ENCODE peak calls at places on chromosomes 3 and 15, in six cellular contexts. S is HepG2, Q is SK-N-SH, E is fibroblast of lung, R is thyroid gland, I is heart right ventricle. A is an unnamed sample.

GRCh38 chr3:23633261-23633960 is 172.3 kb upstream of the UBE2E1 start:
- DNase-seq in S (no peak), E (no peak), R (no peak), I (no peak), Q (peak; percentile 56), A (no peak)

GRCh38 chr3:46293991-46294833 is 52.0 kb downstream of the CCR3 start:
- DNase-seq in Q (no peak), I (no peak), R (no peak), E (no peak), S (no peak), A (no peak)

GRCh38 chr15:84747423-84748273 is 744 bp upstream of the ZNF592 start:
- DNase-seq in E (peak; percentile 58), I (peak; percentile 79), S (peak; percentile 63), Q (no peak), R (peak; percentile 77), A (peak; percentile 68)

GRCh38 chr3:187943677-187944390 is 198.6 kb upstream of the BCL6 start:
- DNase-seq in Q (no peak), E (no peak), I (no peak), S (peak; percentile 22), R (no peak), A (no peak)

GRCh38 chr3:73009008-73009407 is 12.4 kb downstream of the PPP4R2 start:
- DNase-seq in S (no peak), Q (no peak), I (no peak), R (no peak), E (no peak), A (no peak)

GRCh38 chr3:173745952-173746682 is 348.6 kb downstream of the NLGN1 start:
- DNase-seq in S (no peak), Q (no peak), E (peak; percentile 21), I (no peak), R (no peak), A (no peak)

GRCh38 chr15:58261368-58261767 is 123.2 kb downstream of the AQP9 start:
- DNase-seq in E (no peak), Q (no peak), S (no peak), R (no peak), I (no peak), A (no peak)

GRCh38 chr3:171871392-171872274 is 28.5 kb downstream of the TMEM212 start:
- DNase-seq in S (no peak), E (no peak), Q (no peak), R (no peak), I (no peak), A (no peak)

GRCh38 chr15:83747718-83748110 is 93.8 kb downstream of the ADAMTSL3 start:
- DNase-seq in E (no peak), S (no peak), I (no peak), R (no peak), Q (no peak), A (no peak)

GRCh38 chr3:108089544-108089943 is 1.3 kb downstream of the CD47 start:
- DNase-seq in E (peak; percentile 9), Q (no peak), R (no peak), S (no peak), I (no peak), A (no peak)

GRCh38 chr15:101123222-101123910 is 128.5 kb downstream of the CHSY1 start:
- DNase-seq in Q (no peak), E (peak; percentile 42), I (no peak), R (no peak), S (no peak), A (no peak)

GRCh38 chr3:129984124-129984523 is 9.6 kb downstream of the TRH start:
- DNase-seq in I (no peak), S (no peak), R (no peak), Q (no peak), E (no peak), A (no peak)

GRCh38 chr3:50623840-50624474 is 7.0 kb downstream of the MAPKAPK3 start:
- DNase-seq in Q (no peak), E (no peak), R (no peak), S (no peak), I (no peak), A (no peak)

GRCh38 chr3:158314426-158315357 is 204.8 kb downstream of the RSRC1 start:
- DNase-seq in S (no peak), E (no peak), I (no peak), Q (no peak), R (no peak), A (no peak)

GRCh38 chr3:114953215-114953799 is 193.8 kb downstream of the ZBTB20 start:
- DNase-seq in S (no peak), R (no peak), I (no peak), Q (no peak), E (no peak), A (no peak)

GRCh38 chr3:15815696-15816095 is 17.9 kb upstream of the ANKRD28 start:
- DNase-seq in R (no peak), S (peak; percentile 30), I (no peak), Q (peak; percentile 9), E (peak; percentile 91), A (no peak)

GRCh38 chr3:111080357-111080937 is 8.8 kb downstream of the NECTIN3 start:
- DNase-seq in E (peak; percentile 83), S (peak; percentile 39), I (no peak), Q (peak; percentile 30), R (no peak), A (no peak)

GRCh38 chr3:132629928-132630327 is 29.7 kb downstream of the ACAD11 start:
- DNase-seq in S (no peak), Q (no peak), I (no peak), R (no peak), E (peak; percentile 51), A (no peak)

GRCh38 chr15:83144771-83145170 is 37.3 kb downstream of the TM6SF1 start:
- DNase-seq in Q (no peak), S (no peak), I (no peak), R (no peak), E (no peak), A (no peak)

GRCh38 chr3:46109635-46110005 is 82.3 kb upstream of the XCR1 start:
- DNase-seq in R (no peak), S (no peak), I (no peak), Q (no peak), E (peak; percentile 19), A (no peak)

GRCh38 chr3:1139071-1139470 is 46.2 kb downstream of the CNTN6 start:
- DNase-seq in Q (no peak), S (no peak), I (no peak), E (peak; percentile 1), R (no peak), A (no peak)

GRCh38 chr15:85382942-85383341 is 2.5 kb downstream of the AKAP13 start:
- DNase-seq in S (no peak), R (no peak), Q (no peak), I (no peak), E (no peak), A (peak; percentile 30)

GRCh38 chr3:173502983-173503568 is 105.5 kb downstream of the NLGN1 start:
- DNase-seq in E (peak; percentile 76), I (no peak), Q (no peak), R (no peak), S (no peak), A (no peak)

DNA sequence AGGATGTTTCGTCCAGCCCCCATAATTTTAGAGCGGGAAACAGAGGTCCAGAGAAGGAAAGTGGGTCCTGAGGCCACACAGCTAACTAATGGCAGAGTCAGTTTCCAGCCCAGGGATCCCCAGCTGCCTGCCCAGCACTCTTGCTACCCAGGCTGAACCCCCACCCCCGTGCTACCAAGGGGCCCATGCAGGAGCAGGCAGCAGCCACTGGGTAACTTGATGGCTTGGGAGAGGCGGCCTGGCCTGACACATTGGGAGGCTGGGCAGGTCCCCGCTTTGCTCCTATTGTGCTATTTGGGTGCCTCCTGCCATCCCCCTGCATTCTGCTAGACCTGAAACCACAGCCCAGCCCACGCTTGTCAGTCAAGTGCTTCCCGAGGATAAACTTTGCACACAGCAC is 6.8 kb downstream of the PAK6 start:
- DNase-seq in E (no peak), I (no peak), S (no peak), R (no peak), Q (no peak), A (no peak)
- H3K4me1 ChIP-seq in E (no peaks in the 10 kb centered on the region), I (peaks cover 10% of the 10 kb centered on the region), S (peaks cover 28% of the 10 kb centered on the region), R (peaks cover 4% of the 10 kb centered on the region), Q (peaks cover 28% of the 10 kb centered on the region), A (no peaks in the 10 kb centered on the region)

GRCh38 chr3:177498037-177498857 is 301.0 kb upstream of the TBL1XR1 start:
- DNase-seq in R (peak; percentile 78), E (peak; percentile 25), S (no peak), Q (no peak), I (no peak), A (no peak)
- H3K27ac ChIP-seq in R (peak overlapping the region; percentile 41), E (no peak overlapping the region), S (no peak overlapping the region), Q (no peak overlapping the region), I (no peak overlapping the region), A (no peak overlapping the region)

DNA sequence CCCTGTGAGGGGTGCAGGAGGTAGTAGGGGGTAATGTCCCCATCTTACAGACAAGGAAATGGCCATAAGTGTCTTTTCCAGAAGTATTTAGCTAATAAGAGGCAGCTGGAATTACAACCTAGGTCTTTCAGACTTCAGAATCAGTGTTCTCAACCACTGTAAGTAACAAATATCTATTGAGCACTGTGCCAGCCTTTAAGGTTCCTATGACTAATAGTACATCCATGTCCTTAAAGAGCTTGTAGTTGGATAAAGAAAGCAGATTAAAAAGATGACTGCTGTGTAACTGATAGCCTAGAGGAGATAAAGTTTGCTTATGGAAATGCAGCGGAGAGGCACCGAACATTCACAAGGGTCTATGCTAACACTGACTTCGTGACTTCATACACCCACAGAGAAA is 136.0 kb downstream of the KCNMB2 start:
- DNase-seq in Q (no peak), E (no peak), R (no peak), S (no peak), I (no peak), A (no peak)
- H3K4me1 ChIP-seq in Q (no peaks in the 10 kb centered on the region), E (no peaks in the 10 kb centered on the region), R (peaks cover 8% of the 10 kb centered on the region), S (no peaks in the 10 kb centered on the region), I (peaks cover 33% of the 10 kb centered on the region), A (no peaks in the 10 kb centered on the region)

DNA sequence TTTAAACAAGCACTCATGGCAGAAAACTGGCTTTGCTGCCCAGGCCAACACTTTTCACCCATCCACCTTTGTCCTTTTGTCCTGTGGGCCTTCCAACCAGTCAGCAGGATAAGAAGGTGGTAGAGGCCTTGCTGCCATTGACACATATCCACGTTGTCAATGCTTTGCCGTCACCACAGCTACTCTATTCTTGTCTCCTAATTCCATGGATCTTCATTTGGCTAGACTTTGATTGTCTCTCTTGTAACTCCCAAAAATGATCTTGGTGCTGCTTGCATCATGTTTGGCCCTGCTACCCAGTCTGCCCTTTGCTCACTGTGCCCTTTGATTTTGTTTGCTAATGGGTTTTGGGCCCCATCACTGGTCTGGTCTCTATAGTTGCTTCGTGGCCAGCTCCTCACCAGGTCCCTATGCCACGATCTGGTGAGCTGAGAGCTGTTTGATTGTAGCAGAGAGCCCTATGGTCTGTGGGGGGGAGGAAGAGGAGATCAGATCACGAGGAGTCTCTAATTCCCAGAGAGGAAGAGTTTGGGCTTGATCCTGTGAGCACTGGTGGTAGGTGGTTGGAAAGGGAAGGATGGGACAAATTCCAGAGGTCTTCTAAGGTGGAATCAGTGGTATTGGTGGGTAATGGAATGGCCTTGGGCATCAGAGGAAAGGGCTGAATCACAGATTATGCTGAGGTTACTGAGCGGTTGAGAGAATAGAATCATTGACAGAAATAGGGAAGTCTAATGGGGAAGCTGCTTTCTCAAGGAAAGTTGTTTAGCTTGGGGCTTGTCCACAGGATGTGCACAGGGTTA is 40.3 kb downstream of the ABHD2 start:
- DNase-seq in E (no peak), R (no peak), I (no peak), Q (no peak), S (peak; percentile 33), A (no peak)
- H3K27ac ChIP-seq in E (no peak overlapping the region), R (no peak overlapping the region), I (peak overlapping the region; percentile 29), Q (no peak overlapping the region), S (peak overlapping the region; percentile 76), A (peak overlapping the region; percentile 46)